ENCODE peak calls at places on chromosome 22, in five cellular contexts. G, J, K, R and Z are unnamed samples.

GRCh38 chr22:50190182-50190951 is 4.7 kb downstream of the TRABD start:
- DNase-seq in R (peak; percentile 94), G (peak; percentile 94), K (peak; percentile 52), J (peak; percentile 44), Z (peak; percentile 85)

GRCh38 chr22:26308467-26308866 is 120.6 kb upstream of the ASPHD2 start:
- DNase-seq in G (no peak), J (no peak), K (no peak), R (no peak), Z (no peak)

GRCh38 chr22:22111267-22111751 is 128.7 kb upstream of the TOP3B start:
- DNase-seq in J (peak; percentile 69), K (peak; percentile 64), R (no peak), G (no peak), Z (peak; percentile 86)

GRCh38 chr22:20437253-20438065 is at the start of gene SCARF2:
- DNase-seq in K (no peak), J (no peak), R (peak; percentile 55), G (peak; percentile 74), Z (peak; percentile 22)

GRCh38 chr22:27474711-27475547 is 326.6 kb downstream of the MN1 start:
- DNase-seq in K (peak; percentile 86), R (no peak), G (no peak), J (peak; percentile 91), Z (no peak)

GRCh38 chr22:11626422-11626773 is 3901.6 kb upstream of the OR11H1 start:
- DNase-seq in J (no peak), G (peak; percentile 59), K (no peak), R (no peak), Z (no peak)

GRCh38 chr22:35124674-35125219 is 58.8 kb downstream of the ISX start:
- DNase-seq in R (no peak), J (no peak), G (no peak), K (no peak), Z (no peak)

GRCh38 chr22:23216331-23217170 is 36.2 kb downstream of the BCR start:
- DNase-seq in R (peak; percentile 48), K (no peak), G (no peak), J (no peak), Z (no peak)

GRCh38 chr22:25672685-25673084 is 69.3 kb upstream of the MYO18B start:
- DNase-seq in G (no peak), R (no peak), K (no peak), J (no peak), Z (no peak)

GRCh38 chr22:27207907-27208306 is 550.5 kb downstream of the MIAT start:
- DNase-seq in J (no peak), G (no peak), R (no peak), K (peak; percentile 44), Z (no peak)

GRCh38 chr22:24810043-24810749 is 4.2 kb downstream of the SGSM1 start:
- DNase-seq in K (no peak), J (no peak), G (no peak), R (no peak), Z (no peak)

GRCh38 chr22:23067691-23068090 is 2.6 kb upstream of the GNAZ start:
- DNase-seq in R (peak; percentile 13), K (no peak), J (no peak), G (no peak), Z (no peak)

GRCh38 chr22:20475115-20475436 is 20.5 kb downstream of the KLHL22 start:
- DNase-seq in R (no peak), J (no peak), G (no peak), K (no peak), Z (no peak)

GRCh38 chr22:49964136-49964492 is 3.5 kb downstream of the PIM3 start:
- DNase-seq in G (peak; percentile 62), R (peak; percentile 47), J (no peak), K (no peak), Z (no peak)

GRCh38 chr22:22552630-22553029 is 6.4 kb downstream of the PRAME start:
- DNase-seq in G (no peak), J (no peak), R (no peak), K (no peak), Z (peak; percentile 47)

GRCh38 chr22:25364281-25364680 is 144.8 kb downstream of the CRYBB2 start:
- DNase-seq in R (peak; percentile 38), G (peak; percentile 46), K (no peak), J (no peak), Z (no peak)

DNA sequence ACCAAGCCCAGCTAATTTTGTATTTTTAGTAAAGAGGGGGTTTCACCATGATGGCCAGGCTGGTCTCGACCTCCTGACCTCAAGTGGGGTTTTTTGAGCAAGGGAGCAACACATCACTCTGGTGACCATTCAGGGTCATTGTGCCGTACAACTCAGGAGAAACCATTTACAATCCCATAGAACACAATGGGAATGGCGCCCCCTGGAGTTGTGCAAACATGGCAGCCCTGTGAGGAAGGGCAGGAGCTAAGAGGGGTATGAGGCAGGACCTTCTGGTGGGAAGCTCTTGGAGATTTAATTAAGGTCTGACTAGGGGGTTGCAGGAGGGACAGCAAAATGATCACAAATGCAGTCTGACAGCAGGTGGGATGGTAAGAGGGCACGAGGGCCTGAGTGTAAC is 9.2 kb upstream of the CSF2RB start:
- DNase-seq in J (no peak), G (no peak), K (no peak), R (no peak), Z (no peak)
- TF ChIP-seq CTCF in J (peak; percentile 48), G (no peak), K (no peak), R (no peak), Z (no peak)

DNA sequence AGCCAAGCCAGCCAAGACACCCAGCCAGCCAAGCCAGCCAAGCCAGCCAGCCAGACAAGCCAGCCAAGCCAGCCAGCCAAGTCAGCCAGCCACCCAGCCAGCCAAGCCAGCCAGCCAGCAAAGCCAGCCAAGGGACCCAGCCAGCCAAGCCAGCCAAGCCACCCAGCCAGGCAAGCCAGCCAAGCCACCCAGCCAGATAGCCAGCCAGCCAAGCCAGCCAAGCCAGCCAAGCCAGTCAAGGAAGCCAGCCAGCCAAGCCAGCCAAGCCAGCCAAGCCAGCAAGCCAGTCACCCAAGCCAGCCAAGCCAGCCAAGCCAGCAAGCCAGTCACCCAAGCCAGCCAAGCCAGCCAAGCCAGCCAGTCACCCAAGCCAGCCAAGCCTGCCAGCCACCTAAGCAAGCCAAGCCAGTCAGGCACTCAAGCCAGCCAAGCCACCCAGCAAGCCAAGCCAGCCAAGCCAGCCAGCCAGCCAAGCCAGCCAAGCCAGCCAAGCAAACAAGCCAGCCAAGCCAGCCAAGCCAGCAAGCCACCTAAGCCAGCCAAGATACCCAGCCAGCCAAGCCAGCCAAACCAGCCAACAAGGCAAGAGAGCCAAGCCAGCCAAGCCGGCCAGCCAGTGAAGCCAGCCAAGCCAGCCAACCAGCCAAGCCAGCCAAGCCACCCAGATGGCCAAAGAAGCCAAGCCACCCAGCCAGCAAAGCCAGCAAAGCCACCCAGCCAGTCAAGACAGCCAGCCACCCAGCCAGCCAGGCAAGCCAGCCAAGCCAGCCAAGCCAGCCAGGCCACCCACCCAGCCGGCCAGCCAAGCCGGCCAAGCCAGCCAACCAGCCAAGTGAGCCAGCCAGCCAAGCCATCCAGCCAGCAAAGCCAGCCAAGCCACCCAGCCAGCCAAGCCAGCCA is 33.3 kb downstream of the CCT8L2 start:
- DNase-seq in K (no peak), R (peak; percentile 36), J (no peak), G (no peak), Z (no peak)
- TF ChIP-seq CTCF in K (no peak), R (no peak), J (no peak), G (no peak), Z (no peak)

GRCh38 chr22:28742562-28742962 is 723 bp downstream of the HSCB start:
- DNase-seq in G (no peak), K (no peak), J (no peak), R (no peak), Z (no peak)

GRCh38 chr22:28741200-28741757 is 341 bp downstream of the CHEK2 start:
- DNase-seq in K (no peak), G (no peak), R (no peak), J (no peak), Z (no peak)

GRCh38 chr22:28743852-28744251 is 2.0 kb downstream of the HSCB start:
- DNase-seq in G (no peak), K (no peak), R (no peak), J (no peak), Z (no peak)

GRCh38 chr22:28736296-28737155 is 5.1 kb downstream of the CHEK2 start:
- DNase-seq in G (no peak), K (no peak), J (no peak), R (no peak), Z (no peak)

GRCh38 chr22:28741758-28742561 is at the start of the genes CHEK2 and HSCB:
- DNase-seq in G (peak; percentile 98), R (peak; percentile 98), K (peak; percentile 99), J (peak; percentile 98), Z (peak; percentile 96)
- TF ChIP-seq CTCF in G (no peak), R (no peak), K (peak; percentile 3), J (peak; percentile 36), Z (peak; percentile 11)

DNA sequence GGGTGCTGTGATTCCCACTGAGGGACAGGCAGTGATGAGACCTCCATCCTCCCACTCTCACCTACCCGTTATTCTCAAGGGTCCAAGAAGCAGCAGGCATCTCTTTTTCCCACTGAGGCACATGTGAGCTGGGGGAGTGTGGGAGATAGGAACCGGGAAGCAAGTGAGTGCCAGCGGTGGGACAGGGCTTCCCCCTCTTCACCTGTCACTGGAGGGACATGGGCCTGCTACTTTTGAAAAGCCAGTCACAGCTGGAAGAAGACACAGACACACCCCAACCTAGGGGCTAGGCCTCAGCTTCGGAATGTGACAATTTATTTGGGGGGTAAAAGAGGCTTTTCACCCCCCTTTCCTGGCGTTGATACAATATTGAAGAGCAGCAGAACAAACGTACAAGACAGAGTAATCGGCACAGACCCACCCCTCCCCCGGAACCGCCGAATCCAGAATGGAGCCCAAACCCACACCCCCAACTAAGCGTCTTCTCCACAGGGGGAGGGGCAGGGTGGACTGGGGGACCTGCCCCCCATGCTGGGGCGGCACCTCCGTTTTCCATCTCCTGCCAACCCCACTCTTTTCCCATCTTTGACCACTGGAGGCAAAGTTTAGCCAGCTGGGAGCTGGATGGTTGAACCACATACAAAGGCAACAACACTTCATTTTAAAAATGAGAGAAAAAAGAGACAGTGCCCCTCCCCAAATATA is 10.7 kb downstream of the CBX6 start:
- DNase-seq in R (no peak), J (peak; percentile 23), G (peak; percentile 54), K (peak; percentile 25), Z (no peak)
- TF ChIP-seq CTCF in R (no peak), J (peak; percentile 58), G (no peak), K (peak; percentile 31), Z (no peak)

GRCh38 chr22:37559521-37559900 is 769 bp upstream of the CDC42EP1 start:
- DNase-seq in J (no peak), K (no peak), G (no peak), R (no peak), Z (no peak)

GRCh38 chr22:37560682-37561208 is 465 bp downstream of the CDC42EP1 start:
- DNase-seq in R (peak; percentile 73), K (no peak), J (peak; percentile 32), G (peak; percentile 85), Z (no peak)

GRCh38 chr22:37559901-37560681 is at the start of gene CDC42EP1:
- DNase-seq in J (peak; percentile 35), G (peak; percentile 87), R (peak; percentile 73), K (peak; percentile 39), Z (no peak)

GRCh38 chr22:37562049-37562784 is 1.9 kb downstream of the CDC42EP1 start:
- DNase-seq in K (no peak), G (no peak), R (no peak), J (no peak), Z (no peak)

GRCh38 chr22:37561209-37562048 is 1.1 kb downstream of the CDC42EP1 start:
- DNase-seq in J (peak; percentile 83), K (peak; percentile 89), R (peak; percentile 92), G (peak; percentile 96), Z (peak; percentile 85)
- TF ChIP-seq CTCF in J (peak; percentile 95), K (peak; percentile 72), R (peak; percentile 87), G (peak; percentile 84), Z (peak; percentile 64)

DNA sequence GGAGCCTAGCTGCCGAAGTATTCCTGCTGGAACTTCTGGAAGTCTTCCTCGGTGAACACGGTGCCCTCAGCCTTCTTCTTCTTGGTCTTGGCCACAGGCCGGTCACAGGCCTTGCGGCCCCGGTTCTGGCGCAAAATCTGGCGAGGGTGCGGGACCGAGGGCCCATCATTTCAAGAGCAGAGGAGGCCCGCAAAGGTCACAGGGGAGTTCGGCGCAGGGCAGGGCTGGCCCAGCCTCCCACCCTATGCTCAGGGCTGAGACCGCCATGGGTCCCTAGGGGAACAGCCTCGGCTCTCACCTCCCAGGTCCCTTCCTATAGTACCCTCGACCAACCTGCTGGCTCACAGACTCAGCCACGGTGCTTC is 3.1 kb downstream of the RPS19BP1 start:
- DNase-seq in R (no peak), G (no peak), K (no peak), J (no peak), Z (no peak)
- TF ChIP-seq CTCF in R (peak; percentile 6), G (peak; percentile 11), K (no peak), J (peak; percentile 55), Z (no peak)